ENCODE peak calls at places on chromosomes 11 and 22, in six cellular contexts. X is pancreas, V is fibroblast of mammary gland, I is fibroblast of the aortic adventitia, K is psoas muscle, U is GM12865. F is an unnamed sample.

GRCh38 chr11:67437082-67437821 is at the start of gene PTPRCAP:
- DNase-seq in X (peak), V (no peak), I (no peak), K (no peak), U (peak), F (no peak)

GRCh38 chr11:119332111-119332765 is 2.1 kb upstream of the RNF26 start:
- DNase-seq in X (no peak), V (no peak), I (no peak), K (no peak), U (no peak), F (no peak)

GRCh38 chr11:80532633-80533232 is 1091.9 kb upstream of the TENM4 start:
- DNase-seq in X (no peak), V (no peak), I (no peak), K (no peak), U (no peak), F (no peak)

GRCh38 chr22:44689173-44689572 is 12.8 kb upstream of the PRR5 start:
- DNase-seq in X (no peak), V (no peak), I (peak), K (no peak), U (no peak), F (no peak)

GRCh38 chr11:103875855-103876510 is 160.5 kb upstream of the DDI1 start:
- DNase-seq in X (no peak), V (no peak), I (no peak), K (no peak), U (peak), F (no peak)

GRCh38 chr22:40676644-40677043 is 2.6 kb upstream of the MCHR1 start:
- DNase-seq in X (no peak), V (no peak), I (no peak), K (no peak), U (no peak), F (no peak)

GRCh38 chr11:60863550-60864521 is 3.5 kb upstream of the ZP1 start:
- DNase-seq in X (no peak), V (no peak), I (no peak), K (no peak), U (no peak), F (no peak)

GRCh38 chr11:95531116-95531515 is 258.5 kb downstream of the FAM76B start:
- DNase-seq in X (no peak), V (peak), I (peak), K (no peak), U (no peak), F (no peak)

GRCh38 chr22:27226666-27227065 is 569.3 kb downstream of the MIAT start:
- DNase-seq in X (no peak), V (no peak), I (no peak), K (no peak), U (no peak), F (no peak)

GRCh38 chr11:71228961-71229360 is 23.4 kb downstream of the SHANK2 start:
- DNase-seq in X (no peak), V (peak), I (no peak), K (no peak), U (no peak), F (no peak)

GRCh38 chr22:37472418-37473006 is 13.7 kb downstream of the MFNG start:
- DNase-seq in X (no peak), V (peak), I (no peak), K (no peak), U (peak), F (no peak)

GRCh38 chr11:2699185-2699530 is 636 bp downstream of the KCNQ1OT1 start:
- DNase-seq in X (peak), V (no peak), I (no peak), K (no peak), U (peak), F (no peak)

GRCh38 chr11:33258631-33259184 is 1.5 kb downstream of the HIPK3 start:
- DNase-seq in X (no peak), V (peak), I (peak), K (no peak), U (no peak), F (peak)

GRCh38 chr11:29293825-29294224 is 723.0 kb downstream of the KCNA4 start:
- DNase-seq in X (no peak), V (peak), I (peak), K (no peak), U (peak), F (peak)

GRCh38 chr11:60989108-60989650 is 17.7 kb downstream of the CD6 start:
- DNase-seq in X (no peak), V (no peak), I (no peak), K (no peak), U (peak), F (no peak)

GRCh38 chr11:71285111-71285510 is 32.7 kb upstream of the SHANK2 start:
- DNase-seq in X (no peak), V (no peak), I (no peak), K (no peak), U (no peak), F (no peak)

GRCh38 chr22:49976439-49977175 is 16.0 kb downstream of the PIM3 start:
- DNase-seq in X (no peak), V (no peak), I (no peak), K (no peak), U (peak), F (no peak)

GRCh38 chr11:31005202-31005601 is 364.3 kb downstream of the DCDC1 start:
- DNase-seq in X (no peak), V (no peak), I (no peak), K (no peak), U (no peak), F (no peak)

GRCh38 chr11:29063630-29064361 is 953.0 kb downstream of the KCNA4 start:
- DNase-seq in X (no peak), V (no peak), I (peak), K (no peak), U (no peak), F (no peak)

GRCh38 chr11:7688238-7688826 is 15.0 kb upstream of the CYB5R2 start:
- DNase-seq in X (no peak), V (peak), I (peak), K (no peak), U (peak), F (no peak)

GRCh38 chr11:65899356-65900124 is 648 bp downstream of the FOSL1 start:
- DNase-seq in X (peak), V (peak), I (peak), K (peak), U (peak), F (peak)

GRCh38 chr11:122853971-122854446 is 15.7 kb downstream of the CRTAM start:
- DNase-seq in X (no peak), V (peak), I (peak), K (no peak), U (peak), F (peak)

GRCh38 chr11:33040862-33041453 is 1.6 kb downstream of the TCP11L1 start:
- DNase-seq in X (no peak), V (no peak), I (no peak), K (no peak), U (peak), F (no peak)

GRCh38 chr11:69013009-69013951 is at the start of gene MRGPRF:
- DNase-seq in X (no peak), V (peak), I (peak), K (peak), U (no peak), F (peak)

GRCh38 chr11:113477321-113477720 is 2.1 kb upstream of the DRD2 start:
- DNase-seq in X (no peak), V (no peak), I (no peak), K (no peak), U (peak), F (no peak)

GRCh38 chr11:92552942-92553341 is 328.3 kb downstream of the FAT3 start:
- DNase-seq in X (no peak), V (peak), I (peak), K (no peak), U (no peak), F (no peak)

GRCh38 chr11:46200537-46201281 is 76.8 kb upstream of the CREB3L1 start:
- DNase-seq in X (no peak), V (peak), I (no peak), K (no peak), U (no peak), F (no peak)

GRCh38 chr11:88208742-88209141 is 33.5 kb upstream of the RAB38 start:
- DNase-seq in X (no peak), V (no peak), I (peak), K (no peak), U (no peak), F (no peak)

GRCh38 chr11:36002196-36002595 is 58.3 kb downstream of the LDLRAD3 start:
- DNase-seq in X (no peak), V (no peak), I (no peak), K (peak), U (no peak), F (no peak)

GRCh38 chr22:47443836-47444745 is 681.6 kb downstream of the TBC1D22A start:
- DNase-seq in X (no peak), V (no peak), I (no peak), K (no peak), U (no peak), F (no peak)

GRCh38 chr22:43474161-43475101 is 62.6 kb downstream of the MPPED1 start:
- DNase-seq in X (peak), V (no peak), I (no peak), K (no peak), U (no peak), F (no peak)

GRCh38 chr11:792873-793272 is 3.0 kb upstream of the CEND1 start:
- DNase-seq in X (no peak), V (no peak), I (no peak), K (no peak), U (no peak), F (no peak)

GRCh38 chr11:6191733-6192132 is 7.3 kb upstream of the OR52W1 start:
- DNase-seq in X (no peak), V (no peak), I (no peak), K (no peak), U (no peak), F (no peak)

GRCh38 chr11:128222245-128222959 is 365.0 kb downstream of the ETS1 start:
- DNase-seq in X (no peak), V (no peak), I (no peak), K (no peak), U (no peak), F (no peak)

GRCh38 chr22:45923812-45924211 is 53.1 kb downstream of the WNT7B start:
- DNase-seq in X (no peak), V (no peak), I (no peak), K (no peak), U (no peak), F (no peak)

GRCh38 chr22:30245985-30246901 is at the start of gene LIF:
- DNase-seq in X (peak), V (peak), I (peak), K (no peak), U (peak), F (peak)

GRCh38 chr11:10899542-10899830 is 41.6 kb upstream of the ZBED5 start:
- DNase-seq in X (no peak), V (no peak), I (no peak), K (peak), U (no peak), F (no peak)

GRCh38 chr22:18152519-18152918 is 2.5 kb downstream of the USP18 start:
- DNase-seq in X (no peak), V (no peak), I (no peak), K (no peak), U (peak), F (no peak)

GRCh38 chr11:69459848-69460539 is 21.5 kb upstream of the LINC01488 start:
- DNase-seq in X (no peak), V (no peak), I (no peak), K (no peak), U (no peak), F (no peak)

GRCh38 chr22:20418211-20418788 is 19.3 kb downstream of the SCARF2 start:
- DNase-seq in X (peak), V (peak), I (peak), K (peak), U (peak), F (peak)

GRCh38 chr11:48098024-48098423 is 117.7 kb downstream of the PTPRJ start:
- DNase-seq in X (no peak), V (no peak), I (no peak), K (no peak), U (no peak), F (no peak)

GRCh38 chr11:48094643-48095339 is 114.4 kb downstream of the PTPRJ start:
- DNase-seq in X (no peak), V (no peak), I (no peak), K (no peak), U (no peak), F (no peak)

GRCh38 chr11:48093795-48094642 is 113.7 kb downstream of the PTPRJ start:
- DNase-seq in X (no peak), V (peak), I (no peak), K (no peak), U (no peak), F (no peak)

GRCh38 chr11:48095779-48096470 is 115.6 kb downstream of the PTPRJ start:
- DNase-seq in X (no peak), V (peak), I (peak), K (peak), U (no peak), F (no peak)

DNA sequence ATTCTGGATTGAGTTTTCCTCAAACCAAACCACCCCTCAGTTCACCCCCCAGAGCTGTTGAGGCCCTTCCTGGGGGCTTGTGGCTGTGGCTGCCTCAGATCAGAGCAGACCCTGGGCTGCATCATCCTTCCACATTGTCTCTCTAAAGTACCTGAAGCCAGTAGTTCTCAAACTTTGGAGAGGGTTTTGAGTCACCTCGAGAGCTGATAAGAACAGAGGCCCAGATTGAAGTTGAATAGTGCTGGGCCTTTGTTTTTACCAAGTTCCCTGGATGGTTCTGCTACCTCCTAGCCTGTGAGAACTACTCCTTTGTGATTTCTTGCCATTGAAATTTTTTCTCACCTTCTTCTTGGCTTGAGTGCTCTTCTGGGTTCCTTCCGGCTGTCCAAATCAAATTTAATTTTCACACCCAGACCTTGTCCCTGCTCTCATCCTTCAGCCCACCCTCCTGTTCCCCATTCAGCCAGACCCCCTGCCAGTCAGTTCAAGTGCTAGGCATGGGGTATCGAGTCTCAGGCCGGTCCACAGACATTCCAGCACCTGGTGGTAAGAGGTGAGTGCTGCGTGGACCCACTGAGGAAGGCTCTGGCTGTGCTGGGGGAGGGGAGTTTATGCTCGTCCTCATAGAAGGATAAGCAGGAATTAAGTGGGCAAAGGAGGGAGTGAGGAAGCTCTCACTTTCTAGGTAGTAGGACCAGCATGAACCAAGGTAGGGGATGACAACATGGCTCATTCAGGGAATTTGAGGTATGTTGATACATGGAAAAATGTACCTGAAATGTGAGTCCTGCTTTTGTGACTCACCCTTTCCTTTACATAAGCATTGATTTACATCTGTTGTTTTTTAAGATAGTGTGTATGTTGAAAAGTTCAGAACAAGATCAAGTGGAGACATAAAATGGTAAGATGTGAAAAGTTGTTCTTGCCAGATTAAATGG is 116.5 kb downstream of the PTPRJ start:
- DNase-seq in X (no peak), V (no peak), I (peak), K (no peak), U (no peak), F (no peak)
- TF ChIP-seq CTCF in X (no peak), V (no peak), I (no peak), K (no peak), U (no peak), F (peak)

GRCh38 chr11:85811624-85812023 is 683 bp upstream of the SYTL2 start:
- DNase-seq in X (no peak), V (no peak), I (no peak), K (no peak), U (no peak), F (no peak)

GRCh38 chr11:85810521-85810870 is 445 bp downstream of the SYTL2 start:
- DNase-seq in X (peak), V (no peak), I (no peak), K (no peak), U (no peak), F (no peak)

GRCh38 chr11:85810871-85811611 is at the start of gene SYTL2:
- DNase-seq in X (peak), V (no peak), I (no peak), K (peak), U (peak), F (peak)

GRCh38 chr11:85809191-85809590 is 1.8 kb downstream of the SYTL2 start:
- DNase-seq in X (no peak), V (no peak), I (no peak), K (no peak), U (no peak), F (no peak)

GRCh38 chr11:85809881-85810280 is 1.1 kb downstream of the SYTL2 start:
- DNase-seq in X (no peak), V (no peak), I (no peak), K (peak), U (no peak), F (peak)
- TF ChIP-seq CTCF in X (no peak), V (peak), I (no peak), K (no peak), U (no peak), F (peak)

DNA sequence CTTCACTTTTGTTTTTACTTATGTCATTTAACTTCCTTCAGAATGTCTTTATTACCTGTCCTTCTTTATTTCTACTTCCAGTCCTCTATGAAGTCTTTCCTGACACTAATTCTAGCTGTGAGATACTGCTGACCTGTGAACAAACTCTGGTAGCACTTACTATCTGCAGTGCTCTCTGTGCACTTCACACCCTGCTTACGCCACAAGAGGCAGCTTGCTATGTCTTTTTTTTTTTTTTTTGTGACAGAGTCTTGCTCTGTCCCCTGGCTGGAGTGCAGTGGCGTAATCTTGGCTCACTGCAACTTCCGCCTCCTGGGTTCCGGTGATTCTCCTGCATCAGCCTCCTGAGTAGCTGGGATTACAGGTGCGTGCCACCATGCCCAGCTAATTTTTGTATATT is 10.7 kb downstream of the STIM1 start:
- DNase-seq in X (no peak), V (no peak), I (no peak), K (peak), U (peak), F (peak)
- TF ChIP-seq CTCF in X (no peak), V (no peak), I (no peak), K (no peak), U (no peak), F (no peak)

GRCh38 chr22:31262369-31263133 is 29.7 kb downstream of the PIK3IP1 start:
- DNase-seq in X (peak), V (no peak), I (no peak), K (peak), U (no peak), F (no peak)

GRCh38 chr22:31260474-31260856 is 31.8 kb downstream of the PIK3IP1 start:
- DNase-seq in X (no peak), V (no peak), I (no peak), K (no peak), U (no peak), F (no peak)

GRCh38 chr22:31253949-31254348 is 38.3 kb downstream of the PIK3IP1 start:
- DNase-seq in X (peak), V (no peak), I (no peak), K (peak), U (no peak), F (no peak)

GRCh38 chr22:31263896-31264295 is 28.4 kb downstream of the PIK3IP1 start:
- DNase-seq in X (peak), V (no peak), I (no peak), K (no peak), U (no peak), F (no peak)

GRCh38 chr22:31259798-31260473 is 32.4 kb downstream of the PIK3IP1 start:
- DNase-seq in X (no peak), V (no peak), I (no peak), K (no peak), U (no peak), F (no peak)
- TF ChIP-seq CTCF in X (no peak), V (no peak), I (no peak), K (no peak), U (no peak), F (no peak)

DNA sequence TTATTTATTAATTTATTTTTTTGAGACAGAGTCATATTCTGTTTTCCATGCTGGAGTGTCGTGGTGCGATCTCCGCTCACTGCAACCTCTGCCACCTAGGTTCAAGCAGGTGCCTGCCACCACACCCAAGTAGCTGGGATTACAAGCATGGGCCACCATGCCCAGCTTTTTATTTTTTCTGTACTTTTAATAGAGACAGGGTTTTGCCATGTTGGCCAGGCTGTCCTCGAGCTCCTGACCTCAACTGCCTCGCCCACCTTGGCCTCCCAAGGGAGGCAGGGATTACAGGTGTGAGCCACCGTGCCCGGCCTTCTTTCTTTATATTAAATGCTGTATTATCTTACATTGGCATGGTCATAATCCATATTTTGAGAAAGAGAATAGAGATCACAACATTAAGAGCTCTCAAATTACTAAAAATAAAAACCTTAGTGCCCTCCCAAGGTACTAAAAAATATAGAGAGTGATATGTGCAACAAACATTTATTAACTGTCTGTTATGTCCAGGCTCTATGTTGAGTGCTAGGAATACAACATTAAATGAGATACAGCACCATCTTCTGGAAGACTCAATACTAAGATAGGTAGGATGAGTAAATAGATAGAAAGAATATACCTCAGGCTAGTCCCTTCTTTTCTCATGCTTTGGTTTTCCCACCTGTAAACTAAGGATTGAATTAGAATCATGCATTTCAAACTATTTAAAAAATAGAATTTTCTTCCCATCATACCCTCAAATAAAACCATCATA is 84.1 kb downstream of the BBOX1 start:
- DNase-seq in X (no peak), V (peak), I (peak), K (no peak), U (no peak), F (no peak)
- TF ChIP-seq CTCF in X (no peak), V (peak), I (peak), K (no peak), U (no peak), F (no peak)

GRCh38 chr11:117468888-117469287 is 141.2 kb downstream of the CEP164 start:
- DNase-seq in X (no peak), V (no peak), I (no peak), K (no peak), U (no peak), F (no peak)
- TF ChIP-seq CTCF in X (no peak), V (no peak), I (no peak), K (no peak), U (no peak), F (no peak)

F was measured in brain microvascular endothelial cell.